ENCODE peak calls at places on chromosomes 13 and 19, in four cellular contexts. T is NCI-H2081, O is SJSA1, C is hepatic stellate cell. S is an unnamed sample.

GRCh38 chr19:35669974-35670373 is 3.7 kb downstream of the UPK1A start:
- DNase-seq in T (no peak), O (no peak), C (no peak), S (no peak)

GRCh38 chr19:8571006-8571411 is 6.2 kb downstream of the MYO1F start:
- DNase-seq in T (no peak), O (peak; percentile 88), C (peak; percentile 83), S (no peak)

GRCh38 chr13:54627973-54628372 is 1599.4 kb downstream of the OLFM4 start:
- DNase-seq in T (no peak), O (no peak), C (no peak), S (no peak)

GRCh38 chr13:75339635-75340374 is 142.2 kb downstream of the TBC1D4 start:
- DNase-seq in T (no peak), O (no peak), C (no peak), S (no peak)

GRCh38 chr19:56333506-56333905 is 18.9 kb upstream of the ZSCAN5A start:
- DNase-seq in T (peak; percentile 44), O (peak; percentile 14), C (peak; percentile 46), S (peak; percentile 59)

GRCh38 chr19:53394522-53394973 is 401 bp upstream of the ZNF765 start:
- DNase-seq in T (no peak), O (peak; percentile 82), C (peak; percentile 55), S (no peak)

GRCh38 chr13:74687452-74688180 is 553.4 kb upstream of the KLF12 start:
- DNase-seq in T (no peak), O (no peak), C (no peak), S (no peak)

GRCh38 chr13:114151565-114152284 is 19.3 kb upstream of the RASA3 start:
- DNase-seq in T (no peak), O (no peak), C (no peak), S (no peak)

GRCh38 chr13:88919970-88920628 is 1248.9 kb downstream of the SLITRK5 start:
- DNase-seq in T (no peak), O (no peak), C (no peak), S (no peak)

S was measured in NCI-H1417.